ENCODE peak calls at places on chromosome 13, in seven cellular contexts. Q is right cardiac atrium; W is breast epithelium; P is IMR-90; A is GM23248; O is CD8-positive, alpha-beta memory T cell; V is thoracic aorta. H is an unnamed sample.

GRCh38 chr13:41610426-41610825 is 153.1 kb downstream of the RGCC start:
- DNase-seq in Q (peak), W (no peak), P (peak), A (peak), O (no peak), V (no peak), H (peak)

GRCh38 chr13:110680852-110681251 is 25.1 kb downstream of the CARS2 start:
- DNase-seq in Q (no peak), W (no peak), P (no peak), A (peak), O (no peak), V (no peak), H (no peak)

GRCh38 chr13:28678809-28679208 is 19.9 kb downstream of the POMP start:
- DNase-seq in Q (no peak), W (no peak), P (no peak), A (no peak), O (no peak), V (no peak), H (no peak)

GRCh38 chr13:33271759-33272158 is 13.8 kb downstream of the STARD13 start:
- DNase-seq in Q (no peak), W (no peak), P (peak), A (no peak), O (no peak), V (no peak), H (no peak)

GRCh38 chr13:24228852-24229458 is 68.4 kb downstream of the SPATA13 start:
- DNase-seq in Q (no peak), W (no peak), P (peak), A (peak), O (peak), V (no peak), H (no peak)

GRCh38 chr13:28492527-28493367 is 2.2 kb downstream of the FLT1 start:
- DNase-seq in Q (no peak), W (no peak), P (no peak), A (no peak), O (peak), V (no peak), H (no peak)

GRCh38 chr13:60019119-60019993 is 144.4 kb downstream of the DIAPH3 start:
- DNase-seq in Q (no peak), W (no peak), P (peak), A (no peak), O (no peak), V (no peak), H (no peak)

GRCh38 chr13:106565127-106565775 is 2.7 kb downstream of the ARGLU1 start:
- DNase-seq in Q (no peak), W (no peak), P (no peak), A (no peak), O (no peak), V (no peak), H (no peak)

GRCh38 chr13:110108348-110109139 is 198.4 kb downstream of the COL4A1 start:
- DNase-seq in Q (peak), W (peak), P (peak), A (peak), O (no peak), V (peak), H (peak)

GRCh38 chr13:111247552-111247951 is 72.9 kb upstream of the TEX29 start:
- DNase-seq in Q (no peak), W (no peak), P (no peak), A (no peak), O (no peak), V (no peak), H (no peak)

GRCh38 chr13:66224644-66225043 is 1005.5 kb downstream of the PCDH9 start:
- DNase-seq in Q (no peak), W (no peak), P (no peak), A (no peak), O (no peak), V (no peak), H (no peak)
- H3K4me3 ChIP-seq in Q (no peak), W (no peak), P (no peak), A (no peak), O (no peak), V (no peak), H (no peak)

DNA sequence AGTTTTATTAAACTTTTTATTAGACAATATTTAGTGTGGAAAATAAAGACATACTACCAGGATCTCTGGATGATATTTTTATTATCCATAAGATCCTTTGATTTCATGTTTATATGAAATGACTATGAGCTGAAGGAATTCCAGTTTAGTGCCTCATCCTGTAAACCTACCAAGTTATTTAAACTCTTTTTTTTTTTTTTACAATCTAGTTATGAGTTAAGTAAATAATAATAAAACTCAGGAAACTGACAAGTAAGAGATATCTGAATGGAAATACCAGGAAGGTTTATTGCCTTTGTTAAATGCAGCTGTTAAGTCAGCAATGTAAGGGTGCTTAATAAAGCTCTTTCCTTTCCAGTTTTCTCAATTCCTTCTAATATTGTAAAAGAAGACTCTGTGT is 53.9 kb downstream of the RXFP2 start:
- DNase-seq in Q (no peak), W (no peak), P (peak), A (peak), O (no peak), V (no peak), H (no peak)
- H3K27ac ChIP-seq in Q (no peak), W (no peak), P (no peak), A (no peak), O (no peak), V (no peak), H (no peak)

GRCh38 chr13:46640843-46641242 is 87.9 kb downstream of the LRCH1 start:
- DNase-seq in Q (no peak), W (no peak), P (peak), A (peak), O (no peak), V (no peak), H (no peak)
- H3K4me3 ChIP-seq in Q (no peak), W (no peak), P (no peak), A (no peak), O (no peak), V (peak), H (peak)

GRCh38 chr13:42720858-42721219 is 60.5 kb upstream of the FAM216B start:
- DNase-seq in Q (no peak), W (no peak), P (no peak), A (no peak), O (no peak), V (no peak), H (no peak)
- H3K27ac ChIP-seq in Q (no peak), W (no peak), P (no peak), A (peak), O (no peak), V (no peak), H (no peak)

DNA sequence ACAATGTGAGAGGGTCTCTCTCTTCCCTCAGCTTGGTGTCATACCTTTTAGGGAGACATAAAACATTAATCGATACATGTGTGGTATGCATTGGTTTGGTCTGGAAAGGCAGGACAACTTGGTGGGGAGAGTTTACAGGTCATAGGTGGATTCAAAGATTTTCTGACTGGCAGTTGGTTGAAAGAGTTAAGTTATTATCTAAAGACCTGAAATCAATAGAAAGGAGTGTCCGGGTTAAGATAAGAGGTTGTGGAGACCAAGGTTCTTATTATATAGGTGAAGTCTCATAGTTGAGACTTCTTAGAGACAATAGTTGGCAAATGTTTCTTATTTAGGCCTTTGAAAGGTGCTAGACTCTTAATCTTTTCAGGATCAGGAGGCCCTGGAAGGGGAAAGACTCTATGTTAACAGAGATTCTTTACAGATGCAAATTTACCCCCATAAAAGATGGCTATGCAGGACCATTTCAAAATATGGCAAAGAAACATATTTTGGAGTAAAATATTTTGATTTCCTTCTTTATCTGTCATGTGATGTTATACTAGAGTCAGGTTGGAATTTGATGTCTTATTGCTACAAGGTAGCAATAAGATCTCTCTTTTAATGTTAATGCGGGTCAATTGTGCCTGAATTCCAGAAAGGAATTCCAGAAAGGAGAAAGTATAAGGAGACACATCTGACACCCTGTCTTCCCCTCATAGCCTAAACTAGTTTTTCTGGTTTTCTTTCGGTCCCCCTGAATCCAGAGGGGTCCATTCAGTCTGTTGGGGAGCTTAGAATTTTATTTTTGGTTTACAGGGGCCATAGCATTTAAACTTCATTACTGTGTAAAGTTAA is 59.2 kb upstream of the RCBTB2 start:
- DNase-seq in Q (no peak), W (no peak), P (no peak), A (no peak), O (no peak), V (no peak), H (no peak)
- H3K4me3 ChIP-seq in Q (no peak), W (no peak), P (no peak), A (no peak), O (no peak), V (no peak), H (no peak)

GRCh38 chr13:97231118-97231831 is 9.1 kb downstream of the MBNL2 start:
- DNase-seq in Q (no peak), W (no peak), P (no peak), A (peak), O (no peak), V (no peak), H (no peak)
- H3K27ac ChIP-seq in Q (peak), W (no peak), P (peak), A (peak), O (no peak), V (no peak), H (peak)

H was measured in left ventricle myocardium inferior.